ENCODE peak calls at places on chromosome 1, in seven cellular contexts. W is heart left ventricle, B is H54, H is gastrocnemius medialis, X is uterus, E is Peyer's patch, Z is A549. Q is an unnamed sample.

GRCh38 chr1:27872059-27872801 is at the start of gene THEMIS2:
- DNase-seq in E (peak), W (peak), B (peak), H (no peak), Z (no peak), X (peak), Q (peak)

GRCh38 chr1:67652800-67653199 is 32.2 kb upstream of the GADD45A start:
- DNase-seq in W (no peak), Z (peak), X (peak), E (no peak), B (peak), H (peak), Q (no peak)

GRCh38 chr1:162697140-162697895 is 65.1 kb downstream of the DDR2 start:
- DNase-seq in H (no peak), Z (no peak), E (no peak), B (no peak), X (no peak), W (no peak), Q (no peak)

GRCh38 chr1:244865028-244865371 is 657 bp upstream of the HNRNPU start:
- DNase-seq in H (no peak), X (peak), W (peak), B (no peak), E (peak), Z (peak), Q (no peak)

GRCh38 chr1:33332357-33332789 is 11.5 kb upstream of the A3GALT2 start:
- DNase-seq in X (no peak), H (peak), E (no peak), W (no peak), Z (no peak), B (no peak), Q (no peak)

GRCh38 chr1:61050541-61051454 is 31.6 kb upstream of the NFIA start:
- DNase-seq in B (no peak), E (peak), Z (no peak), H (no peak), X (peak), W (peak), Q (no peak)

GRCh38 chr1:109185990-109186703 is 27.6 kb upstream of the SARS1 start:
- DNase-seq in E (no peak), W (no peak), Z (no peak), B (no peak), H (no peak), X (no peak), Q (no peak)

GRCh38 chr1:36239941-36240637 is 15.8 kb downstream of the THRAP3 start:
- DNase-seq in W (peak), E (no peak), B (no peak), H (no peak), Z (no peak), X (no peak), Q (no peak)

GRCh38 chr1:201348211-201348566 is 29.3 kb downstream of the TNNT2 start:
- DNase-seq in X (no peak), W (peak), B (peak), Z (peak), H (no peak), E (peak), Q (peak)

GRCh38 chr1:204130178-204130577 is 21.7 kb downstream of the ETNK2 start:
- DNase-seq in X (peak), Z (no peak), W (no peak), E (no peak), H (no peak), B (no peak), Q (no peak)

GRCh38 chr1:161791889-161792655 is 26.0 kb downstream of the ATF6 start:
- DNase-seq in Z (no peak), H (no peak), X (no peak), E (no peak), W (no peak), B (no peak), Q (no peak)

GRCh38 chr1:173823776-173824314 is 628 bp upstream of the DARS2 start:
- DNase-seq in B (no peak), H (no peak), E (no peak), X (no peak), W (no peak), Z (no peak), Q (no peak)

GRCh38 chr1:210951279-210951678 is 182.7 kb downstream of the KCNH1 start:
- DNase-seq in X (no peak), E (no peak), W (no peak), Z (no peak), H (no peak), B (no peak), Q (no peak)

GRCh38 chr1:163174524-163175437 is 27.9 kb downstream of the RGS5 start:
- DNase-seq in B (no peak), E (peak), H (no peak), Z (peak), X (peak), W (peak), Q (no peak)

GRCh38 chr1:202016717-202017384 is 6.5 kb downstream of the ELF3 start:
- DNase-seq in H (no peak), W (no peak), X (no peak), E (no peak), Z (no peak), B (no peak), Q (no peak)

GRCh38 chr1:234531181-234532132 is 52.5 kb upstream of the TARBP1 start:
- DNase-seq in W (peak), E (no peak), X (peak), Z (no peak), H (no peak), B (no peak), Q (no peak)

GRCh38 chr1:111598534-111598933 is 21.1 kb upstream of the RAP1A start:
- DNase-seq in X (no peak), W (no peak), E (no peak), Z (no peak), H (no peak), B (no peak), Q (no peak)

GRCh38 chr1:113073457-113073950 is 506 bp downstream of the LRIG2 start:
- DNase-seq in H (peak), X (peak), B (no peak), W (peak), Z (peak), E (no peak), Q (no peak)

GRCh38 chr1:160108888-160109662 is 6.5 kb upstream of the ATP1A2 start:
- DNase-seq in Z (peak), X (no peak), E (no peak), W (no peak), H (no peak), B (peak), Q (no peak)

GRCh38 chr1:34149501-34149900 is 15.5 kb downstream of the CSMD2 start:
- DNase-seq in W (no peak), E (no peak), B (no peak), H (no peak), Z (no peak), X (no peak), Q (no peak)

GRCh38 chr1:100730130-100730529 is 10.6 kb downstream of the VCAM1 start:
- DNase-seq in E (no peak), H (no peak), W (no peak), Z (no peak), X (no peak), B (no peak), Q (no peak)

GRCh38 chr1:201982082-201982922 is at the start of gene RNPEP:
- DNase-seq in B (peak), X (peak), W (peak), E (peak), Z (peak), H (peak), Q (peak)

GRCh38 chr1:79100385-79100784 is 93.9 kb upstream of the ADGRL4 start:
- DNase-seq in Z (no peak), B (peak), E (no peak), W (no peak), X (no peak), H (no peak), Q (no peak)

GRCh38 chr1:61636392-61636791 is 88.5 kb downstream of the TM2D1 start:
- DNase-seq in E (no peak), H (no peak), B (no peak), X (no peak), W (no peak), Z (no peak), Q (no peak)

GRCh38 chr1:182304218-182305016 is 87.2 kb downstream of the GLUL start:
- DNase-seq in Z (no peak), E (no peak), W (no peak), X (peak), B (no peak), H (no peak), Q (no peak)

GRCh38 chr1:241992734-241993133 is 6.2 kb downstream of the MAP1LC3C start:
- DNase-seq in B (no peak), E (no peak), W (no peak), H (no peak), X (no peak), Z (no peak), Q (no peak)

GRCh38 chr1:62783736-62784508 is at the start of gene ATG4C:
- DNase-seq in E (peak), B (peak), X (peak), Z (peak), H (peak), W (peak), Q (peak)
- TF ChIP-seq POLR2A in E (peak), B (peak), X (peak), Z (peak), H (peak), W (peak), Q (peak)

GRCh38 chr1:236142358-236143103 is at the start of gene GPR137B:
- DNase-seq in B (peak), E (peak), H (no peak), W (peak), X (peak), Z (peak), Q (peak)
- TF ChIP-seq POLR2A in B (peak), E (no peak), H (no peak), W (peak), X (peak), Z (no peak), Q (peak)

GRCh38 chr1:30749691-30750583 is 7.6 kb downstream of the LAPTM5 start:
- DNase-seq in E (no peak), W (no peak), Z (no peak), X (no peak), H (no peak), B (no peak), Q (no peak)
- TF ChIP-seq POLR2A in E (no peak), W (no peak), Z (no peak), X (no peak), H (no peak), B (no peak), Q (peak)

DNA sequence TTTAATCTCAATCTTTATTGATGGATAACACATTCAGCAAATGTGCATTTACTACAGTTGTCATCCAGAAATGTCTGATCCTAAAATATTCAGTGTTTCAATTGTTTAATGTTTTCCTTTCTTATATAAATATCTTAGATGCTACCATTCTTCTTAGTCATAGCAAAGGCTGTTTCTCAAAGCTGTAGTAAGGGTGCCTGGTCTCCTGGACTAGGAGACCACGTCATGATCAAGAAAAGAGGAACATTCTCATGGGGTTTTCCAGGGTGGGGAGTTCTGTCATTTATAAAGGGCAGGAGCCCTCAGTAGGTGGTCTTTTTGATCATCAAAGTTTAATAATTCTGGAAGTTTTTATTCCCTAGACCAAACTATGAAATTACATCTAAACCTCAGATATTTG is 292.8 kb downstream of the HMCN1 start:
- DNase-seq in W (no peak), E (no peak), B (no peak), H (no peak), X (no peak), Z (no peak), Q (no peak)
- TF ChIP-seq POLR2A in W (no peak), E (no peak), B (no peak), H (no peak), X (no peak), Z (no peak), Q (no peak)

DNA sequence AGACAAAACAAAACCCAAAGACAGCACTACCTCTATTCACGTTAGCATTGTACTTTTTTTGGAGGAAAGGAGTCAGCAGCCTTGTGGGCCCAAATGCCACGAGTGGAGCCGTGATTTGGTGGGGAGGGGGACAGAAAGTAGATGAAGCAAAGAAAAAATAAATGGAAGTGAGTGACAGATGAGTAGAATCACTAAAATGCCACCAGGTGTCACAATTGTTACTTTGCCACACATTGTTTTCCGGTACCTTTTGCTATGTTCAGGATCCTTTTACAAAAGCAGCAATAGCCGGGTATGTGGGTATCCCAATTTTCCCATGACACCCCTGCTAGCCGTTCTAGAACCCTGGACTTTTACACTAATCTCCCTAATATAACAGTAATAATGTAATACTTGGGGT is 85.0 kb upstream of the AK4 start:
- DNase-seq in B (no peak), H (no peak), Z (peak), W (no peak), E (no peak), X (no peak), Q (no peak)
- TF ChIP-seq POLR2A in B (no peak), H (no peak), Z (no peak), W (no peak), E (no peak), X (no peak), Q (no peak)

GRCh38 chr1:1385931-1386330 is 10.9 kb upstream of the AURKAIP1 start:
- DNase-seq in W (no peak), Z (no peak), H (no peak), E (no peak), X (no peak), B (no peak), Q (no peak)

GRCh38 chr1:1387098-1388077 is 11.7 kb downstream of the CCNL2 start:
- DNase-seq in E (no peak), X (no peak), W (no peak), H (no peak), Z (no peak), B (no peak), Q (no peak)

GRCh38 chr1:1390675-1391074 is 8.5 kb downstream of the CCNL2 start:
- DNase-seq in W (no peak), H (no peak), Z (no peak), X (no peak), E (no peak), B (no peak), Q (no peak)

GRCh38 chr1:1391225-1391624 is 7.9 kb downstream of the CCNL2 start:
- DNase-seq in E (no peak), Z (no peak), X (no peak), W (no peak), H (no peak), B (no peak), Q (no peak)

DNA sequence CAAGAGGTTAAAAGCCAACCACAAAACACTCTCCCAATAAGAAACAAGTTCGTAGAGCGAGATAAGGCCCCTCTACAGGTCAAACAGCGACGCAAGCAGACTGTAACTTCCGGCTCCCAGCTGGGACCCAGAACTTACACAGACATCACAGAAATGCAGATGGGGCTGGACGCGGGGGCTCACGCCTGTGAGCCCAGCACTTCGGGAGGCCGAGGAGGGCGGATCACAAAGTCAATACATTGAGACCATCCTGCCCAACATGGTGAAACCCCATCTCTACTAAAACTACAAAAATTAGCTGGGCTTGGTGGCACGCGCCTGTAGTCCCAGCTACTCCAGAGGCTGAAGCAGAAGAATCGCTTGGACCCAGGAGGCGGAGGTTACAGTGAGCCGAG is 11.1 kb downstream of the CCNL2 start:
- DNase-seq in H (no peak), E (no peak), Z (no peak), B (no peak), W (no peak), X (no peak), Q (no peak)
- TF ChIP-seq POLR2A in H (no peak), E (no peak), Z (no peak), B (no peak), W (no peak), X (no peak), Q (no peak)

GRCh38 chr1:197008861-197009260 is 31.5 kb downstream of the CFHR5 start:
- DNase-seq in Z (no peak), X (no peak), H (no peak), B (no peak), E (no peak), W (no peak), Q (no peak)
- TF ChIP-seq POLR2A in Z (no peak), X (no peak), H (no peak), B (no peak), E (no peak), W (no peak), Q (no peak)

GRCh38 chr1:223709598-223709997 is 2.7 kb upstream of the CAPN2 start:
- DNase-seq in B (no peak), E (no peak), H (no peak), Z (peak), W (no peak), X (no peak), Q (no peak)

GRCh38 chr1:223708651-223709268 is 3.6 kb upstream of the CAPN2 start:
- DNase-seq in Z (no peak), B (no peak), H (no peak), X (no peak), W (no peak), E (no peak), Q (no peak)

GRCh38 chr1:223706077-223706988 is 6.0 kb upstream of the CAPN2 start:
- DNase-seq in B (no peak), Z (peak), X (peak), E (no peak), W (no peak), H (no peak), Q (no peak)

GRCh38 chr1:223707270-223708000 is 4.9 kb upstream of the CAPN2 start:
- DNase-seq in W (peak), H (peak), Z (peak), E (peak), B (no peak), X (peak), Q (no peak)

DNA sequence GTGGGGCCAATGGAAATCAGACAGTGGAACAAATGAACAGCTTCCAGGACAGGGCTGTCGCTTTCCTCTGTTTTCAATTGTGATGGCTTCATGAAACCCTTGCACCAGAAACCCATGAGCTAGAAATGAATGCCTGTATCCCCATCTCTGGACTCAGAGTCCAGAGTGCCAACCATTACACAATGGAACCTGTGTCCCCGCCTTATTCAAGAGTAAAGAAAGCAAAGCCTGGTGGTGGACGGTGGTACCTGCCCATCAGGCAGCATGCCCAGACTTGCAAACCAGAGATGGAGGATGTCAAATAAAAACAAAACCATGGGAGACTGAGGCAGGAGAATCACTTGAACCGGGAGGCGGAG is 4.4 kb upstream of the CAPN2 start:
- DNase-seq in E (no peak), X (no peak), H (no peak), W (no peak), Z (peak), B (no peak), Q (no peak)
- TF ChIP-seq POLR2A in E (no peak), X (no peak), H (no peak), W (no peak), Z (no peak), B (peak), Q (no peak)

Q was measured in GM12892.